ENCODE peak calls at places on chromosomes 16 and 17, in four cellular contexts. One of them, this sample, is unnamed.

GRCh38 chr17:67998466-67998865 is 2.2 kb upstream of the C17orf58 start:
- DNase-seq in GM12878: no peak
- DNase-seq in GM12891: no peak
- DNase-seq in HepG2: no peak
- DNase-seq in this sample: no peak

GRCh38 chr16:84607694-84608093 is 10.2 kb downstream of the COTL1 start:
- DNase-seq in GM12891: no peak
- DNase-seq in HepG2: no peak
- DNase-seq in GM12878: no peak
- DNase-seq in this sample: no peak

GRCh38 chr17:33012522-33013033 is 20.9 kb downstream of the SPACA3 start:
- DNase-seq in GM12878: no peak
- DNase-seq in GM12891: no peak
- DNase-seq in HepG2: no peak
- DNase-seq in this sample: no peak

GRCh38 chr16:79114759-79115158 is 485.8 kb downstream of the MAF start:
- DNase-seq in HepG2: no peak
- DNase-seq in GM12891: no peak
- DNase-seq in GM12878: no peak
- DNase-seq in this sample: no peak

GRCh38 chr17:41705271-41705991 is 6.7 kb upstream of the GAST start:
- DNase-seq in GM12891: no peak
- DNase-seq in HepG2: peak; percentile 39
- DNase-seq in GM12878: no peak
- DNase-seq in this sample: no peak

GRCh38 chr16:80557037-80557436 is 16.2 kb downstream of the DYNLRB2 start:
- DNase-seq in GM12891: no peak
- DNase-seq in HepG2: no peak
- DNase-seq in GM12878: no peak
- DNase-seq in this sample: no peak

GRCh38 chr17:47952181-47953021 is 5.3 kb downstream of the PRR15L start:
- DNase-seq in HepG2: peak; percentile 67
- DNase-seq in GM12891: no peak
- DNase-seq in GM12878: no peak
- DNase-seq in this sample: no peak

GRCh38 chr16:73172621-73173312 is 124.8 kb upstream of the ZFHX3 start:
- DNase-seq in HepG2: no peak
- DNase-seq in GM12891: no peak
- DNase-seq in GM12878: no peak
- DNase-seq in this sample: no peak

GRCh38 chr17:44065668-44066203 is 735 bp downstream of the LSM12 start:
- DNase-seq in GM12878: no peak
- DNase-seq in HepG2: no peak
- DNase-seq in GM12891: no peak
- DNase-seq in this sample: no peak

GRCh38 chr17:63947711-63948330 is 15.7 kb upstream of the CD79B start:
- DNase-seq in HepG2: no peak
- DNase-seq in GM12891: no peak
- DNase-seq in GM12878: no peak
- DNase-seq in this sample: no peak

GRCh38 chr17:17416007-17416399 is 60.8 kb upstream of the MED9 start:
- DNase-seq in GM12878: peak; percentile 31
- DNase-seq in GM12891: no peak
- DNase-seq in HepG2: peak; percentile 91
- DNase-seq in this sample: no peak

GRCh38 chr17:81547614-81547982 is 4.6 kb downstream of the FAAP100 start:
- DNase-seq in GM12891: no peak
- DNase-seq in HepG2: no peak
- DNase-seq in GM12878: no peak
- DNase-seq in this sample: no peak

GRCh38 chr17:81549031-81549557 is 3.1 kb downstream of the FAAP100 start:
- DNase-seq in GM12878: no peak
- DNase-seq in GM12891: no peak
- DNase-seq in HepG2: peak; percentile 36
- DNase-seq in this sample: no peak

GRCh38 chr17:81545160-81545949 is 6.8 kb downstream of the FAAP100 start:
- DNase-seq in HepG2: no peak
- DNase-seq in GM12891: no peak
- DNase-seq in GM12878: no peak
- DNase-seq in this sample: no peak

GRCh38 chr17:81544281-81544974 is 7.7 kb downstream of the FAAP100 start:
- DNase-seq in HepG2: no peak
- DNase-seq in GM12891: no peak
- DNase-seq in GM12878: no peak
- DNase-seq in this sample: no peak

DNA sequence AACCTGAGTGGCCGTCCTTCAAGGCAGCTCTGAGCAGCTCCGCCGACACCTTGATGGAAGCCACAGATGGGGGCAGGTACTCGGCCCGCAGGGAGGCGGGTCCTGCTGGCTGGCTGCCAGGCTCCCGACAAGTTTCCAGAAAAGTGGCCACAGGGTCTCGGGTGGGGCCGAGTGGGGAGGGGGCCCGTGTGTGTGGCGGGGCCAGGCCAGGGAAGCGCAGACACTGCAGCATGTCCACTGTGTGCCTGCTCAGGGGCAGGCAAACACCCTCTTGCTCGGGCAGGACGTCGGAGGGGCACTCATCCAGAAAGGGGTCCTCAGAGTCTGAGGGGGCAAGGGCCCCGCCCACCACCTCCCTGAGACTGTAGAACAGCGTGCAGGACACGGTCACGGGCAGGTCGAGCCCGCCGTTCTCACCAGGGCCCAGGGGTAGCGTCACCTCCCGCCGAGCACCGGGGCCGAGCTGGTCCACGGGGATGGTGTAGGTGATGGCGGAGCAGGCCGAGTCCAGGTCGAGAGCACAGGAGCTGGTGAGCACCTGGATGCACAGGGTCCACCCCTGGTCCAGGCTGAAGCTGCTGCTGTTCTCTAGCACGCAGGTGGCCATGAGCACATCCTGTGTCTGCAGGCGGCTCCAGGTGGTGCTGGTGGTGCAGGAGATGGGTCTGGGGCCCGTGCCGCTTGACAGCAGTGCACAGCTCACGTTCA is 5.1 kb downstream of the FAAP100 start:
- DNase-seq in GM12891: no peak
- DNase-seq in HepG2: no peak
- DNase-seq in GM12878: no peak
- DNase-seq in this sample: no peak
- TF ChIP-seq POLR2A in GM12891: no peak
- TF ChIP-seq POLR2A in HepG2: no peak
- TF ChIP-seq POLR2A in GM12878: no peak
- TF ChIP-seq POLR2A in this sample: no peak

GRCh38 chr17:2398188-2398587 is 2.7 kb downstream of the MNT start:
- DNase-seq in GM12878: no peak
- DNase-seq in GM12891: no peak
- DNase-seq in HepG2: no peak
- DNase-seq in this sample: no peak

GRCh38 chr17:2400474-2400866 is 390 bp downstream of the MNT start:
- DNase-seq in GM12891: no peak
- DNase-seq in GM12878: no peak
- DNase-seq in HepG2: peak; percentile 43
- DNase-seq in this sample: no peak

GRCh38 chr17:2398655-2399571 is 1.9 kb downstream of the MNT start:
- DNase-seq in GM12878: no peak
- DNase-seq in HepG2: peak; percentile 86
- DNase-seq in GM12891: no peak
- DNase-seq in this sample: no peak

GRCh38 chr17:2400877-2401425 is at the start of gene MNT:
- DNase-seq in HepG2: peak; percentile 86
- DNase-seq in GM12878: no peak
- DNase-seq in GM12891: peak; percentile 85
- DNase-seq in this sample: peak; percentile 84

GRCh38 chr17:2399572-2400473 is 1.0 kb downstream of the MNT start:
- DNase-seq in HepG2: peak; percentile 91
- DNase-seq in GM12878: peak; percentile 60
- DNase-seq in GM12891: peak; percentile 86
- DNase-seq in this sample: peak; percentile 92
- TF ChIP-seq POLR2AphosphoS5 in HepG2: peak; percentile 50
- TF ChIP-seq POLR2AphosphoS5 in GM12878: peak; percentile 95
- TF ChIP-seq POLR2AphosphoS5 in GM12891: peak; percentile 89
- TF ChIP-seq POLR2AphosphoS5 in this sample: peak; percentile 80

DNA sequence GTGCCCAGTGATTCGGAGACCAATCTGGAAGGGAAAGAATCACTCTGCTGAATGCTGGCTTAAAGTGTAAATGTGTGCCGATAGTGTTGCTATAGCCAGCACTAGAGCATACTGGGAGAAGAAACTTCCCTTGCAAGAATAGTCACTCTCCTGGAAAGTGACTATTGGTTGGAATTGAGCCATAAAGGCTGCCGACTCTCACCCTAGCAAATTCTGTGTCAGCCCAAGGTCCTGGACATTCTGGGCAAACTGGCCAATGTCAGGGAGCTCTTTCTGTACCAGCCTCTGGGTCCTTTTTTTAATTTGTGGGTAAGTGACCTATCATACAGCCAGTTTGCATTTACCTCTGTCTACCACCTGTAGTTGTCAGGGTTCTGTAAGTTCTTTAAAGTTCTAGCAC is 44.3 kb upstream of the HNF1B start:
- DNase-seq in HepG2: no peak
- DNase-seq in GM12891: no peak
- DNase-seq in GM12878: no peak
- DNase-seq in this sample: no peak
- TF ChIP-seq TAF1 in HepG2: no peak
- TF ChIP-seq TAF1 in GM12891: no peak
- TF ChIP-seq TAF1 in GM12878: no peak
- TF ChIP-seq TAF1 in this sample: no peak

GRCh38 chr16:86930001-86930400 is 351.7 kb downstream of the FOXL1 start:
- DNase-seq in GM12891: no peak
- DNase-seq in GM12878: no peak
- DNase-seq in HepG2: no peak
- DNase-seq in this sample: no peak

GRCh38 chr16:86932130-86932982 is 354.0 kb downstream of the FOXL1 start:
- DNase-seq in GM12878: no peak
- DNase-seq in GM12891: no peak
- DNase-seq in HepG2: no peak
- DNase-seq in this sample: no peak

GRCh38 chr16:86929149-86929871 is 351.0 kb downstream of the FOXL1 start:
- DNase-seq in GM12891: no peak
- DNase-seq in GM12878: no peak
- DNase-seq in HepG2: no peak
- DNase-seq in this sample: no peak

GRCh38 chr16:86930663-86931062 is 352.3 kb downstream of the FOXL1 start:
- DNase-seq in HepG2: no peak
- DNase-seq in GM12891: no peak
- DNase-seq in GM12878: no peak
- DNase-seq in this sample: no peak

DNA sequence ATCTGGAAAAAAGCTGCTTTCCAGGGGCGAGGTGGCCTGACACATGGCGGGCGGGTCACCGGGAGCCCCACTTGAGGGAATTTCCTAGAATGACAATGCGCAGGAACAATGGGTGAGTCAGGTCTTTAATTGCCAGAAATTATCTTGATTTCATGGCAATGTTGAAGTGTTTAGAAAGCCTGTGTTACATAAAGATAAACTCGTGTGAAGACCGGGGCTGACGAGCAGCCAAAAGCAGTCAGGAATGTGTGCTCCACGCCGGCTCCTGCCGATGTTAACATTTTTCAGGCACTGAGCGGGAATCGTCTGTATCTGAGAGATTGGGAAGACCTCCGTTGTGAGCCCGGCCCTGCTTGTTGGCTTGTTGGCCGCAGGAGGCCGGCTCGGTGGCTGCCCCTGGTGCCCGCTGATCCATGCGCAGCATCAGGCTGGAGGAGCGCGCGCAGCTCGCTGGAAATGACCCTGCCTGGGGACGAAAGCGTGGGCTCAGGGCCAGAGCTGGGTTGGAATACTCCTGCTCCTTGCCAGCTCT is 353.1 kb downstream of the FOXL1 start:
- DNase-seq in GM12878: no peak
- DNase-seq in HepG2: no peak
- DNase-seq in GM12891: no peak
- DNase-seq in this sample: no peak
- TF ChIP-seq POLR2A in GM12878: no peak
- TF ChIP-seq POLR2A in HepG2: no peak
- TF ChIP-seq POLR2A in GM12891: no peak
- TF ChIP-seq POLR2A in this sample: no peak

GRCh38 chr17:40320771-40321501 is 12.0 kb downstream of the RARA start:
- DNase-seq in GM12878: no peak
- DNase-seq in HepG2: no peak
- DNase-seq in GM12891: no peak
- DNase-seq in this sample: no peak
- TF ChIP-seq POLR2AphosphoS5 in GM12878: no peak
- TF ChIP-seq POLR2AphosphoS5 in HepG2: no peak
- TF ChIP-seq POLR2AphosphoS5 in GM12891: no peak
- TF ChIP-seq POLR2AphosphoS5 in this sample: no peak